ENCODE peak calls at places on chromosomes 11 and 22, in eight cellular contexts. D is mammary epithelial cell, L is A549, R is bronchial epithelial cell, X is aorta, N is cardiac muscle cell, W is AG04450, M is right lobe of liver. C is an unnamed sample.

GRCh38 chr11:10122337-10123197 is 171.5 kb downstream of the SBF2 start:
- DNase-seq in D (peak), L (peak), R (peak), X (no peak), N (no peak), W (no peak), M (no peak), C (peak)

GRCh38 chr11:33802414-33802950 is 28.2 kb upstream of the FBXO3 start:
- DNase-seq in D (peak), L (peak), R (peak), X (peak), N (peak), W (peak), M (no peak), C (peak)

GRCh38 chr11:57087966-57088365 is 93.8 kb upstream of the LRRC55 start:
- DNase-seq in D (no peak), L (no peak), R (no peak), X (no peak), N (no peak), W (no peak), M (no peak), C (no peak)

GRCh38 chr11:15276616-15277015 is 161.9 kb downstream of the INSC start:
- DNase-seq in D (no peak), L (no peak), R (no peak), X (no peak), N (peak), W (no peak), M (no peak), C (peak)

GRCh38 chr11:73185680-73186293 is 32.3 kb upstream of the P2RY2 start:
- DNase-seq in D (peak), L (peak), R (peak), X (peak), N (no peak), W (peak), M (no peak), C (peak)

GRCh38 chr22:29475550-29475949 is 4.5 kb upstream of the NEFH start:
- DNase-seq in D (no peak), L (no peak), R (no peak), X (no peak), N (no peak), W (no peak), M (no peak), C (no peak)

GRCh38 chr11:1728931-1729691 is 21.3 kb downstream of the IFITM10 start:
- DNase-seq in D (no peak), L (no peak), R (no peak), X (no peak), N (no peak), W (no peak), M (no peak), C (no peak)

GRCh38 chr22:17057959-17058814 is 26.6 kb upstream of the IL17RA start:
- DNase-seq in D (peak), L (peak), R (peak), X (no peak), N (peak), W (peak), M (no peak), C (peak)

GRCh38 chr22:39253427-39254070 is 8.8 kb upstream of the PDGFB start:
- DNase-seq in D (peak), L (peak), R (peak), X (peak), N (peak), W (peak), M (no peak), C (peak)

GRCh38 chr11:109972181-109972715 is 120.9 kb upstream of the ZC3H12C start:
- DNase-seq in D (no peak), L (no peak), R (no peak), X (no peak), N (peak), W (no peak), M (no peak), C (peak)

GRCh38 chr11:100999756-101000155 is 129.9 kb downstream of the PGR start:
- DNase-seq in D (no peak), L (no peak), R (no peak), X (no peak), N (no peak), W (no peak), M (no peak), C (no peak)

GRCh38 chr11:72013765-72014711 is 15.3 kb downstream of the IL18BP start:
- DNase-seq in D (no peak), L (no peak), R (no peak), X (no peak), N (no peak), W (no peak), M (no peak), C (no peak)

GRCh38 chr11:38136887-38137286 is 1538.9 kb upstream of the RAG2 start:
- DNase-seq in D (no peak), L (no peak), R (no peak), X (no peak), N (no peak), W (no peak), M (no peak), C (no peak)

GRCh38 chr11:12678092-12678491 is 3.9 kb downstream of the TEAD1 start:
- DNase-seq in D (no peak), L (no peak), R (no peak), X (no peak), N (no peak), W (no peak), M (no peak), C (no peak)
- H3K4me3 ChIP-seq in D (peak), L (peak), R (no peak), X (no peak), N (no peak), W (peak), M (no peak), C (peak)

GRCh38 chr11:75447415-75447814 is 14.4 kb upstream of the KLHL35 start:
- DNase-seq in D (no peak), L (no peak), R (no peak), X (no peak), N (no peak), W (no peak), M (no peak), C (no peak)
- H3K4me3 ChIP-seq in D (no peak), L (no peak), R (no peak), X (no peak), N (no peak), W (no peak), M (no peak), C (no peak)

DNA sequence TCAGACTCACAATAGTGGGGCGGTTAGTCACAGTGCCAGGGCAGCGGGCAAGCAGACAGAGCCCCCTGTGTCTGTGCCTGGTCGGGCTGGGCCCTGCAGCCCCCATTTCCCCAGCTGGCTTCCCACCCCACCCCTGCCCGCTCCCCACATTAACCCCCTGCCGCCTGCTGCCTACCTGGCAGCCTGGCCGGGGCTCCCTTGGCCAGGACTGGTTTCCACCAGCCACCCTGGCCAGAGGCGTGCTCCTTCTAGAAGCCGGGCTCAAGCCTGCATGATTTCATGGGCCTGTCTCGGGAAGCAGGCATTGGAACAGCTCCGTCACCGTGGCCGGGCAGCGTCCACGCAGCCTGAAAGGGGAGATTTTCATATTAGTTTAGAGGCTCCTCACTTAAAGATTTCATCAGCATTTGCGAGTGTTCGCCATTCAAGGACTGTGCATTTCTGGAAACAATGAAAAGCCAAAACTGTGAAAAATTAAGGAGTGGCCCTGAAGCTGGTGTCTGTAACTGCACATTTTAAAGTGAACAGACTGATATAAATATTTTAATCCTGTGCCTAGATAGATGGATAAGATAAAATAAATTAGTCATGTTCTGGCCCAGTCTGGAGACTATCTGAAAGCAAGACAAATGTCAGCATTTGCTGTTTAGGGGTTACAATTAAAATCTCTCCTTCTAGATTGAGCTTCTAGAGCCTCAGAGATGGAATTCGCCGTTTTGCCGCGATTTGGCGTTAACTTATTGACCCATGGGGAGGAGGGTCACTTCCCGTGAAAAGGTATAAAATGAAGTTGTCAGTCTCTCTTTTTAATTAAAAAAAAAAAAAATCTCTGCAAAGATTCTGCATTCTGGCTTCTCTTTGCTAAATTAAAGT is 79.4 kb upstream of the WNT7B start:
- DNase-seq in D (peak), L (no peak), R (no peak), X (peak), N (no peak), W (no peak), M (peak), C (no peak)
- H3K4me3 ChIP-seq in D (peak), L (peak), R (peak), X (peak), N (no peak), W (no peak), M (no peak), C (no peak)

GRCh38 chr22:37601540-37602442 is 6.8 kb upstream of the GGA1 start:
- DNase-seq in D (peak), L (peak), R (peak), X (no peak), N (peak), W (no peak), M (no peak), C (peak)
- H3K4me3 ChIP-seq in D (no peak), L (no peak), R (no peak), X (no peak), N (no peak), W (no peak), M (no peak), C (no peak)

GRCh38 chr11:118180300-118180703 is 3.9 kb upstream of the SCN2B start:
- DNase-seq in D (peak), L (peak), R (peak), X (no peak), N (peak), W (no peak), M (peak), C (peak)
- H3K4me3 ChIP-seq in D (no peak), L (no peak), R (no peak), X (no peak), N (no peak), W (no peak), M (no peak), C (no peak)

GRCh38 chr11:115501504-115501894 is 2.7 kb downstream of the CADM1 start:
- DNase-seq in D (no peak), L (no peak), R (no peak), X (no peak), N (no peak), W (no peak), M (no peak), C (no peak)

GRCh38 chr11:115500547-115501503 is 3.4 kb downstream of the CADM1 start:
- DNase-seq in D (peak), L (no peak), R (no peak), X (no peak), N (no peak), W (no peak), M (no peak), C (no peak)

GRCh38 chr11:115499241-115499799 is 4.9 kb downstream of the CADM1 start:
- DNase-seq in D (no peak), L (no peak), R (no peak), X (no peak), N (no peak), W (no peak), M (peak), C (no peak)

GRCh38 chr11:115498354-115498753 is 5.9 kb downstream of the CADM1 start:
- DNase-seq in D (no peak), L (no peak), R (no peak), X (no peak), N (no peak), W (no peak), M (no peak), C (no peak)

DNA sequence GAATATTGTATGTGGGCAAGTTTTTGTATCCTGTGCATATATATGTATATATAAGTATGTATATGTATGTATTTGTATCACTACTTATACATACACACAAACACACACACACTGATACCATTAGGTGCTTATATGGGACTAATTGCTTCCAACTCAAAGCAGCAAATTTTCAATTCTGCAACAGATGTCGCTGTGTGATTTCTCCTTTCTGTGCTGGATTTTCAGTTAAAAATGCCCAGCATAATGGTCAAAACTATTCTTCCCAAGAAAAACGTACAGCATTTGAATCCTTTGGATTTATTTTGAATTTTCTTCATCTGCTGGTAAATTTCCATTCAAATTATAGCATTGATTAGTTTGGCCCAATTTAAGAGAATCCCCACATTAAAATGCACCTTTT is 4.3 kb downstream of the CADM1 start:
- DNase-seq in D (no peak), L (no peak), R (no peak), X (no peak), N (no peak), W (no peak), M (no peak), C (no peak)
- H3K4me3 ChIP-seq in D (no peak), L (no peak), R (no peak), X (no peak), N (no peak), W (no peak), M (no peak), C (no peak)

DNA sequence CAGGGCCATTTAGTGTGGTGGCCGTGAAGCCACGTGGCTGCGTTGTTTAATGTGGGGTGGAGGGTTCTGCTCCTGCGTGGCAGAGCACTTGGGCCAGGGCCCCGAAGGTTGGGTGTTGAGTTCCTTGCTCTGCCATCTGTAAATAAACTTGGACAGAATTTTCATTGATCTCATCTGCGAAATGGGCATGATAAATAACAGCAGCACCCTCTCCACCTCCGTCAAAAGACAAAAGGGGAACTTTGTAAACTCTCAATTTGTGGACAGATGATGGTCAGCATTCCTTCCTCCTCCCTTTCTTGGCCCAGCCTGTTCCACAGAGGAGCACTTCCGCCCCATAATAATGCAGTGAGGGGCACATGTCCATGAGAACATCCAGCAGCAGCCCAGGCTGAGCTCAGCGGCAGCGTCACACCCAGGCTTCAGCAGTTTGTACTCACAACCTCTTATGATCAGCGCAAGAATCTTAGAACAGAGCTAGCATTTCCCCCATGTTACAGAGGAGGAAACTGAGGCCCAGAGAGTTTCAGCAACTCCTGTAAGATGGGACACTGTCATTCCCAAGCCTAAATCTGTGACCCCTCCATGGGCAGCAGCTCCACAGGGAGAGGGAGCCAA is 874.5 kb downstream of the BRD1 start:
- DNase-seq in D (no peak), L (no peak), R (no peak), X (no peak), N (no peak), W (no peak), M (no peak), C (no peak)
- H3K4me3 ChIP-seq in D (no peak), L (no peak), R (no peak), X (no peak), N (no peak), W (no peak), M (no peak), C (no peak)

C was measured in choroid plexus epithelial cell.